ENCODE peak calls at places on chromosomes 7 and 10, in seven cellular contexts. C, H, R, O, Z, I and A are unnamed samples.

GRCh38 chr7:102466097-102466496 is 1.3 kb downstream of the LRWD1 start:
- DNase-seq in Z (no peak), I (no peak), H (no peak), C (no peak), O (no peak), R (no peak), A (no peak)

GRCh38 chr10:110617455-110618162 is 26.5 kb upstream of the RBM20 start:
- DNase-seq in Z (no peak), R (no peak), H (no peak), I (no peak), C (no peak), O (no peak), A (no peak)

GRCh38 chr10:86758231-86759072 is 2.0 kb downstream of the BMPR1A start:
- DNase-seq in Z (no peak), R (no peak), I (no peak), H (no peak), O (no peak), C (no peak), A (no peak)

GRCh38 chr10:131815366-131816156 is 85.2 kb upstream of the PPP2R2D start:
- DNase-seq in C (no peak), Z (no peak), O (no peak), I (no peak), R (no peak), H (peak; percentile 11), A (no peak)

GRCh38 chr7:29780346-29780745 is 26.0 kb upstream of the WIPF3 start:
- DNase-seq in Z (no peak), I (no peak), R (no peak), H (no peak), C (no peak), O (no peak), A (no peak)

GRCh38 chr10:77104459-77104980 is 533.1 kb downstream of the KCNMA1 start:
- DNase-seq in H (no peak), C (no peak), Z (no peak), I (no peak), O (no peak), R (no peak), A (peak; percentile 70)

GRCh38 chr7:44066111-44066460 is 719 bp upstream of the PGAM2 start:
- DNase-seq in R (peak; percentile 46), C (no peak), I (no peak), H (no peak), Z (no peak), O (no peak), A (no peak)

GRCh38 chr7:156751319-156751718 is 110.7 kb downstream of the RNF32 start:
- DNase-seq in Z (no peak), O (peak; percentile 53), C (no peak), R (no peak), I (no peak), H (no peak), A (peak; percentile 97)

GRCh38 chr7:28755255-28755654 is 202.9 kb downstream of the TRIL start:
- DNase-seq in C (no peak), R (no peak), O (no peak), H (no peak), I (no peak), Z (no peak), A (peak; percentile 77)

GRCh38 chr7:977326-978048 is 2.1 kb upstream of the COX19 start:
- DNase-seq in R (no peak), Z (no peak), H (peak; percentile 53), C (no peak), O (no peak), I (no peak), A (peak; percentile 25)

GRCh38 chr7:55438765-55439525 is 73.8 kb downstream of the LANCL2 start:
- DNase-seq in Z (no peak), R (peak; percentile 74), I (no peak), C (no peak), O (no peak), H (peak; percentile 72), A (no peak)

GRCh38 chr7:140673770-140674155 is 1.0 kb downstream of the ADCK2 start:
- DNase-seq in O (no peak), C (no peak), R (no peak), Z (no peak), H (peak; percentile 41), I (no peak), A (no peak)

GRCh38 chr10:117533507-117534281 is 8.9 kb upstream of the EMX2 start:
- DNase-seq in O (no peak), I (no peak), H (no peak), Z (no peak), C (no peak), R (no peak), A (no peak)

GRCh38 chr7:139613971-139614411 is 90.5 kb downstream of the CLEC2L start:
- DNase-seq in H (no peak), I (no peak), C (no peak), Z (no peak), O (no peak), R (no peak), A (no peak)

GRCh38 chr10:60901561-60902235 is 42.3 kb downstream of the RHOBTB1 start:
- DNase-seq in I (no peak), R (no peak), H (peak; percentile 49), Z (no peak), C (no peak), O (no peak), A (no peak)

GRCh38 chr10:119539359-119539651 is 3.2 kb downstream of the RGS10 start:
- DNase-seq in I (no peak), R (no peak), O (no peak), Z (no peak), C (no peak), H (no peak), A (no peak)

GRCh38 chr10:118543714-118544400 is 51.6 kb downstream of the PRLHR start:
- DNase-seq in O (peak; percentile 42), I (peak; percentile 20), H (peak; percentile 38), R (peak; percentile 69), Z (no peak), C (no peak), A (peak; percentile 58)